ENCODE peak calls at places on chromosome 19, in eight cellular contexts. O is nucleus accumbens; J is heart right ventricle; F is kidney epithelial cell; L is ascending aorta; B is NCI-H82; Q is fibroblast of lung; R is stimulated activated CD4-positive, alpha-beta T cell treated with anti-CD3 and anti-CD28 coated beads, Interleukin-2, amount 100 ng/mL, for 24 hours. K is an unnamed sample.

GRCh38 chr19:36054733-36055686 is at the start of gene WDR62:
- DNase-seq in J (peak; percentile 92), Q (no peak), B (peak; percentile 99), F (peak; percentile 54), O (peak; percentile 100), R (peak; percentile 96), L (peak; percentile 72), K (peak; percentile 97)

GRCh38 chr19:49243726-49244125 is 81.3 kb downstream of the SLC6A16 start:
- DNase-seq in B (no peak), R (no peak), O (no peak), L (no peak), J (no peak), Q (no peak), F (no peak), K (no peak)

GRCh38 chr19:41903161-41903953 is 20.4 kb downstream of the ARHGEF1 start:
- DNase-seq in Q (no peak), B (no peak), O (no peak), J (no peak), L (no peak), F (no peak), R (no peak), K (no peak)

GRCh38 chr19:947707-948533 is 22.1 kb downstream of the ARID3A start:
- DNase-seq in O (no peak), J (peak; percentile 53), L (peak; percentile 39), F (no peak), B (no peak), R (no peak), Q (no peak), K (peak; percentile 87)

GRCh38 chr19:16418597-16418962 is 53.2 kb downstream of the EPS15L1 start:
- DNase-seq in O (no peak), R (no peak), Q (no peak), J (no peak), L (no peak), B (peak; percentile 57), F (no peak), K (no peak)

GRCh38 chr19:33387351-33388230 is 14.1 kb downstream of the CEBPG start:
- DNase-seq in Q (no peak), J (no peak), B (no peak), L (no peak), F (no peak), O (no peak), R (no peak), K (no peak)

GRCh38 chr19:36775768-36776167 is 3.2 kb upstream of the ZNF850 start:
- DNase-seq in O (no peak), Q (no peak), R (no peak), F (no peak), B (no peak), J (peak; percentile 50), L (no peak), K (no peak)

GRCh38 chr19:50837300-50837699 is 3.9 kb upstream of the KLK15 start:
- DNase-seq in J (no peak), Q (no peak), R (no peak), L (no peak), B (no peak), O (no peak), F (no peak), K (peak; percentile 46)

GRCh38 chr19:31286491-31286890 is 62.7 kb downstream of the TSHZ3 start:
- DNase-seq in F (no peak), J (no peak), L (no peak), R (no peak), O (no peak), B (no peak), Q (no peak), K (peak; percentile 54)

GRCh38 chr19:40740747-40741146 is 9.5 kb downstream of the ACTMAP start:
- DNase-seq in B (no peak), R (no peak), J (peak; percentile 65), L (no peak), O (no peak), Q (peak; percentile 71), F (no peak), K (peak; percentile 87)

GRCh38 chr19:2270572-2271515 is 11.1 kb downstream of the PEAK3 start:
- DNase-seq in B (no peak), O (no peak), Q (peak; percentile 89), L (peak; percentile 62), F (no peak), J (peak; percentile 88), R (peak; percentile 77), K (peak; percentile 95)

GRCh38 chr19:292951-293350 is 1.7 kb upstream of the PLPP2 start:
- DNase-seq in B (no peak), O (no peak), R (no peak), Q (no peak), L (no peak), F (no peak), J (no peak), K (no peak)

GRCh38 chr19:15634105-15634504 is 6.6 kb upstream of the CYP4F3 start:
- DNase-seq in J (no peak), Q (no peak), B (no peak), L (no peak), R (no peak), O (no peak), F (no peak), K (no peak)

GRCh38 chr19:10551698-10552301 is 8.1 kb downstream of the ATG4D start:
- DNase-seq in B (peak; percentile 53), J (no peak), O (no peak), F (no peak), R (peak; percentile 40), Q (peak; percentile 22), L (no peak), K (no peak)

GRCh38 chr19:42250666-42251531 is 4.0 kb downstream of the ERF start:
- DNase-seq in B (no peak), O (no peak), F (no peak), R (no peak), J (no peak), Q (peak; percentile 60), L (no peak), K (peak; percentile 80)

GRCh38 chr19:45918721-45919120 is 4.1 kb upstream of the NANOS2 start:
- DNase-seq in F (no peak), L (no peak), O (no peak), J (no peak), B (no peak), Q (no peak), R (no peak), K (no peak)

GRCh38 chr19:12580180-12580694 is 29.0 kb upstream of the ZNF564 start:
- DNase-seq in J (no peak), B (no peak), Q (no peak), L (no peak), R (no peak), F (no peak), O (no peak), K (no peak)

GRCh38 chr19:3644351-3645066 is 17.9 kb upstream of the CACTIN start:
- DNase-seq in R (no peak), O (peak; percentile 25), J (no peak), F (no peak), L (no peak), Q (peak; percentile 63), B (no peak), K (no peak)

GRCh38 chr19:48230555-48231129 is 25.1 kb downstream of the CARD8 start:
- DNase-seq in O (no peak), F (no peak), L (no peak), B (no peak), Q (no peak), R (no peak), J (no peak), K (no peak)

GRCh38 chr19:49114630-49115363 is 627 bp downstream of the LIN7B start:
- DNase-seq in Q (peak; percentile 46), R (peak; percentile 58), L (no peak), O (peak; percentile 18), F (no peak), J (peak; percentile 76), B (peak; percentile 81), K (peak; percentile 83)

GRCh38 chr19:35316560-35316959 is 12.4 kb upstream of the CD22 start:
- DNase-seq in L (no peak), J (no peak), R (no peak), Q (no peak), F (no peak), B (no peak), O (no peak), K (no peak)

GRCh38 chr19:13027557-13027956 is 32.3 kb downstream of the NFIX start:
- DNase-seq in J (no peak), Q (no peak), R (no peak), B (no peak), L (no peak), O (no peak), F (no peak), K (no peak)

GRCh38 chr19:14505488-14506239 is 9.7 kb upstream of the GIPC1 start:
- DNase-seq in O (no peak), J (no peak), B (peak; percentile 84), L (no peak), Q (peak; percentile 58), F (no peak), R (peak; percentile 78), K (no peak)

GRCh38 chr19:38351865-38352395 is 16.3 kb downstream of the CATSPERG start:
- DNase-seq in F (no peak), O (no peak), R (no peak), Q (no peak), B (peak; percentile 26), L (no peak), J (no peak), K (no peak)

GRCh38 chr19:34336781-34337271 is 28.2 kb upstream of the GPI start:
- DNase-seq in F (no peak), R (peak; percentile 61), Q (peak; percentile 51), B (peak; percentile 51), J (peak; percentile 44), L (no peak), O (no peak), K (no peak)

GRCh38 chr19:31979949-31980670 is 365.3 kb upstream of the ZNF507 start:
- DNase-seq in R (no peak), B (no peak), F (no peak), O (no peak), L (no peak), J (no peak), Q (no peak), K (no peak)

GRCh38 chr19:4077800-4078683 is 11.3 kb upstream of the ZBTB7A start:
- DNase-seq in Q (peak; percentile 33), O (no peak), L (no peak), J (peak; percentile 88), B (no peak), R (peak; percentile 58), F (no peak), K (peak; percentile 89)

GRCh38 chr19:18651738-18652137 is 14.9 kb downstream of the KLHL26 start:
- DNase-seq in O (no peak), J (no peak), B (no peak), L (no peak), F (no peak), R (no peak), Q (no peak), K (no peak)

GRCh38 chr19:43625918-43626579 is 6.6 kb upstream of the ZNF428 start:
- DNase-seq in J (no peak), O (no peak), R (no peak), F (no peak), Q (peak; percentile 19), L (no peak), B (peak; percentile 59), K (no peak)

GRCh38 chr19:6239871-6240676 is 39.7 kb downstream of the MLLT1 start:
- DNase-seq in L (no peak), F (no peak), R (no peak), J (no peak), O (no peak), Q (no peak), B (no peak), K (no peak)

GRCh38 chr19:47682939-47683338 is 30.3 kb upstream of the EHD2 start:
- DNase-seq in J (no peak), L (no peak), F (no peak), O (no peak), B (no peak), Q (no peak), R (no peak), K (no peak)

GRCh38 chr19:55481148-55482127 is 3.5 kb upstream of the NAT14 start:
- DNase-seq in B (no peak), L (no peak), R (no peak), O (no peak), F (no peak), J (no peak), Q (no peak), K (no peak)